ENCODE peak calls at places on chromosomes 1 and 21, in four cellular contexts. B is HepG2, R is K562, J is GM12878. O is an unnamed sample.

GRCh38 chr21:28459193-28459592 is 533.5 kb downstream of the LTN1 start:
- DNase-seq in J (no peak), B (no peak), R (no peak), O (no peak)

GRCh38 chr1:40844079-40844478 is 18.1 kb downstream of the CITED4 start:
- DNase-seq in R (no peak), J (no peak), B (no peak), O (no peak)

GRCh38 chr1:55195523-55196233 is 19.5 kb downstream of the USP24 start:
- DNase-seq in J (no peak), B (no peak), R (no peak), O (no peak)

GRCh38 chr1:209368864-209369598 is 214.5 kb upstream of the CAMK1G start:
- DNase-seq in R (no peak), J (no peak), B (no peak), O (no peak)

GRCh38 chr1:225254676-225255075 is 173.2 kb downstream of the LBR start:
- DNase-seq in R (no peak), J (no peak), B (no peak), O (no peak)

GRCh38 chr1:14735861-14736260 is 137.4 kb downstream of the KAZN start:
- DNase-seq in J (no peak), R (no peak), B (no peak), O (no peak)

GRCh38 chr1:85116856-85117255 is 68.6 kb upstream of the MCOLN3 start:
- DNase-seq in B (no peak), J (no peak), R (no peak), O (no peak)

GRCh38 chr21:36688324-36688723 is 10.6 kb upstream of the SIM2 start:
- DNase-seq in J (no peak), B (no peak), R (no peak), O (no peak)

GRCh38 chr1:23581219-23581618 is 21.9 kb upstream of the ID3 start:
- DNase-seq in B (no peak), J (no peak), R (no peak), O (no peak)

GRCh38 chr1:207028884-207029283 is 3.7 kb downstream of the C1orf116 start:
- DNase-seq in R (no peak), J (no peak), B (no peak), O (no peak)

GRCh38 chr1:67711850-67712202 is 26.8 kb downstream of the GADD45A start:
- DNase-seq in B (no peak), J (no peak), R (no peak), O (no peak)

GRCh38 chr1:76137746-76138145 is 63.2 kb downstream of the ST6GALNAC3 start:
- DNase-seq in B (no peak), R (no peak), J (no peak), O (no peak)

GRCh38 chr1:110555807-110556470 is 37.0 kb upstream of the KCNA10 start:
- DNase-seq in R (no peak), J (no peak), B (no peak), O (no peak)

GRCh38 chr1:90824551-90824950 is 107.4 kb upstream of the BARHL2 start:
- DNase-seq in B (no peak), J (no peak), R (no peak), O (no peak)

GRCh38 chr1:183461350-183461749 is 10.9 kb upstream of the SMG7 start:
- DNase-seq in J (no peak), B (no peak), R (no peak), O (no peak)

GRCh38 chr1:43241352-43241953 is 28.3 kb upstream of the TMEM125 start:
- DNase-seq in B (peak), J (no peak), R (no peak), O (no peak)

GRCh38 chr21:45166931-45167330 is 92.6 kb downstream of the ADARB1 start:
- DNase-seq in R (no peak), J (no peak), B (no peak), O (no peak)

GRCh38 chr1:203338335-203339036 is 12.4 kb downstream of the FMOD start:
- DNase-seq in B (peak), J (no peak), R (peak), O (peak)

GRCh38 chr1:239810071-239810481 is 281.6 kb upstream of the FMN2 start:
- DNase-seq in R (no peak), J (no peak), B (no peak), O (peak)

GRCh38 chr1:6244401-6245054 is 549 bp downstream of the HES3 start:
- DNase-seq in B (no peak), J (no peak), R (no peak), O (no peak)

GRCh38 chr1:118143136-118143535 is 41.9 kb downstream of the SPAG17 start:
- DNase-seq in R (no peak), B (no peak), J (no peak), O (no peak)

GRCh38 chr1:226993676-226994356 is 53.7 kb downstream of the COQ8A start:
- DNase-seq in B (peak), J (no peak), R (no peak), O (no peak)

GRCh38 chr21:36610201-36610600 is 88.7 kb upstream of the SIM2 start:
- DNase-seq in R (no peak), B (no peak), J (no peak), O (no peak)

GRCh38 chr1:208211901-208212843 is 32.0 kb downstream of the PLXNA2 start:
- DNase-seq in R (no peak), B (no peak), J (no peak), O (no peak)

GRCh38 chr1:31657972-31658510 is 13.4 kb upstream of the PEF1 start:
- DNase-seq in B (no peak), R (no peak), J (no peak), O (no peak)

GRCh38 chr1:17892225-17892624 is 137.1 kb downstream of the ACTL8 start:
- DNase-seq in B (no peak), J (no peak), R (no peak), O (no peak)

GRCh38 chr1:116457944-116458343 is 84.9 kb downstream of the ATP1A1 start:
- DNase-seq in R (no peak), J (no peak), B (no peak), O (no peak)

GRCh38 chr1:245074232-245074747 is 80.5 kb upstream of the KIF26B start:
- DNase-seq in J (no peak), B (no peak), R (no peak), O (no peak)

GRCh38 chr1:61046434-61046833 is 35.9 kb upstream of the NFIA start:
- DNase-seq in J (no peak), B (no peak), R (no peak), O (no peak)

GRCh38 chr1:101284021-101284420 is 47.2 kb downstream of the S1PR1 start:
- DNase-seq in B (no peak), R (no peak), J (no peak), O (no peak)

GRCh38 chr1:21082078-21082477 is 94.6 kb downstream of the EIF4G3 start:
- DNase-seq in R (no peak), B (no peak), J (no peak), O (no peak)

GRCh38 chr21:34498623-34499022 is 13.4 kb downstream of the KCNE1 start:
- DNase-seq in R (no peak), J (no peak), B (no peak), O (no peak)

GRCh38 chr1:32981003-32981909 is 16.6 kb upstream of the RNF19B start:
- DNase-seq in J (peak), R (no peak), B (no peak), O (no peak)

GRCh38 chr1:39981957-39982356 is 27.0 kb downstream of the MFSD2A start:
- DNase-seq in B (no peak), R (peak), J (no peak), O (no peak)

GRCh38 chr1:26889580-26890466 is at the start of gene GPN2:
- DNase-seq in R (peak), B (peak), J (peak), O (peak)

GRCh38 chr1:46244656-46245371 is 2.7 kb upstream of the RAD54L start:
- DNase-seq in J (no peak), B (no peak), R (peak), O (no peak)

GRCh38 chr1:52460686-52461085 is 56.3 kb downstream of the PRPF38A start:
- DNase-seq in R (no peak), B (no peak), J (no peak), O (no peak)

GRCh38 chr1:118988186-118989005 is at the start of gene TBX15:
- DNase-seq in B (no peak), J (no peak), R (no peak), O (peak)

GRCh38 chr1:210584439-210585113 is 255.9 kb downstream of the HHAT start:
- DNase-seq in J (peak), R (peak), B (peak), O (peak)
- TF ChIP-seq CBFB in J (no peak), R (no peak), B (no peak), O (no peak)

GRCh38 chr1:107057197-107058133 is 991 bp downstream of the PRMT6 start:
- DNase-seq in J (no peak), R (peak), B (peak), O (peak)
- TF ChIP-seq CBFB in J (no peak), R (no peak), B (no peak), O (no peak)

GRCh38 chr1:59506952-59507351 is 210.1 kb downstream of the FGGY start:
- DNase-seq in B (no peak), J (peak), R (no peak), O (no peak)
- TF ChIP-seq CBFB in B (no peak), J (no peak), R (no peak), O (no peak)

DNA sequence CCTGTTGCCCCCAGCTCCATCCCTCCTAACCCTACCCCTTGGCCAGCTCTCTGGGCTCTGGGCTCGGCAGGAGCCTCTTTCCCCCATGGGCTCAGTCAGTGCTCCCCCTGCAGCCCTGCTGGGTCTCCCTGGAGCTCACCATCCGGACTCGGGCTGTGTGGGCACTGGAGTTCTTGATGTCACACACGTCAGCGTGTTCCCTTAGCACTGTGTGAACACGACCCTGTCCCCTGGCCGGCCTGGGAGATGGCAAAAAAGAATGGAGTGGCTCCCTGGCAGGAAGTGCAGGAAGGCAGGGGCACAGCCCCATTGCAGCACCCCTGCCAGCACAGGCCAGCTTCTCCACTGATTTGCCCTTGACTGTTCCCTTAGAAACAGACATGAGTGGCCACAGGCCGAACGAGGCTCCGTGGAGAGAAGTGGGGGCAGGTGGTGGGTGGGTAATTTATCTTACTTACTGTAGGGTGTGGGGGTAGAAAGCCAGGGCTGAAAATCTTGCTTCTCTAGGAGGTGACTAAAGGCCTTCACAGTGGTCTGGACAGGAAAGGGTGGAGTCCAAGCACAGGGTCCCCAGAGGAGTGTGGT is 381.8 kb upstream of the VAMP3 start:
- DNase-seq in B (no peak), J (no peak), R (no peak), O (no peak)
- TF ChIP-seq CBFB in B (no peak), J (no peak), R (no peak), O (no peak)

GRCh38 chr1:181043025-181043880 is 9.5 kb downstream of the MR1 start:
- DNase-seq in R (no peak), J (no peak), B (peak), O (no peak)
- TF ChIP-seq CBFB in R (no peak), J (no peak), B (no peak), O (no peak)

GRCh38 chr1:167856711-167857418 is 57.1 kb downstream of the ADCY10 start:
- DNase-seq in R (no peak), B (no peak), J (no peak), O (no peak)
- TF ChIP-seq CBFB in R (no peak), B (no peak), J (no peak), O (no peak)

O was measured in WTC11.